ENCODE peak calls at places on chromosomes 13 and 19, in four cellular contexts. E is ELR; R is CD4-positive, alpha-beta memory T cell; Y is stimulated activated CD8-positive, alpha-beta memory T cell treated with anti-CD3 and anti-CD28 coated beads, Interleukin-4, amount 100 ng/mL, for 4 hours. S is an unnamed sample.

GRCh38 chr13:113742445-113743120 is 16.4 kb upstream of the TMEM255B start:
- DNase-seq in E (no peak), R (no peak), Y (no peak), S (no peak)

GRCh38 chr13:102758842-102759241 is 14.7 kb downstream of the TEX30 start:
- DNase-seq in E (no peak), R (no peak), Y (no peak), S (no peak)

GRCh38 chr19:50155520-50156109 is 7.5 kb downstream of the IZUMO2 start:
- DNase-seq in E (no peak), R (no peak), Y (no peak), S (no peak)

GRCh38 chr13:112896736-112897602 is 72.0 kb upstream of the MCF2L start:
- DNase-seq in E (no peak), R (no peak), Y (no peak), S (no peak)

GRCh38 chr19:16588089-16588823 is 16.0 kb upstream of the SLC35E1 start:
- DNase-seq in E (no peak), R (peak; percentile 70), Y (no peak), S (no peak)

GRCh38 chr19:41813911-41814310 is 17.5 kb downstream of the CEACAM3 start:
- DNase-seq in E (no peak), R (no peak), Y (no peak), S (no peak)

GRCh38 chr13:79988573-79988972 is 352.4 kb downstream of the SPRY2 start:
- DNase-seq in E (peak; percentile 82), R (no peak), Y (no peak), S (no peak)

GRCh38 chr13:113802090-113802531 is 43.1 kb downstream of the TMEM255B start:
- DNase-seq in E (peak; percentile 81), R (no peak), Y (no peak), S (no peak)

GRCh38 chr13:84400711-84401110 is 518.4 kb upstream of the SLITRK1 start:
- DNase-seq in E (peak; percentile 95), R (no peak), Y (no peak), S (no peak)

GRCh38 chr13:33349314-33349995 is 63.9 kb upstream of the STARD13 start:
- DNase-seq in E (peak; percentile 23), R (no peak), Y (no peak), S (no peak)

GRCh38 chr13:43304945-43305344 is 281.6 kb downstream of the DNAJC15 start:
- DNase-seq in E (no peak), R (no peak), Y (no peak), S (no peak)

GRCh38 chr19:7505288-7505681 is 10.6 kb upstream of the ZNF358 start:
- DNase-seq in E (no peak), R (no peak), Y (no peak), S (no peak)

GRCh38 chr13:99009987-99010551 is 32.2 kb upstream of the DOCK9 start:
- DNase-seq in E (no peak), R (no peak), Y (no peak), S (no peak)

GRCh38 chr19:36665832-36666231 is 805 bp downstream of the ZNF461 start:
- DNase-seq in E (no peak), R (no peak), Y (no peak), S (no peak)

GRCh38 chr13:46521921-46522691 is 30.9 kb upstream of the LRCH1 start:
- DNase-seq in E (no peak), R (no peak), Y (no peak), S (no peak)

GRCh38 chr19:15869109-15869555 is 28.7 kb downstream of the CYP4F2 start:
- DNase-seq in E (peak; percentile 34), R (peak; percentile 44), Y (peak; percentile 7), S (no peak)

GRCh38 chr19:23283925-23284324 is 33.7 kb upstream of the ZNF724 start:
- DNase-seq in E (peak; percentile 66), R (peak; percentile 47), Y (peak; percentile 20), S (no peak)

GRCh38 chr13:28220166-28220565 is 81.8 kb downstream of the PAN3 start:
- DNase-seq in E (peak; percentile 6), R (no peak), Y (no peak), S (no peak)

GRCh38 chr19:34639491-34640085 is 37.4 kb downstream of the SCGB2B2 start:
- DNase-seq in E (peak; percentile 75), R (peak; percentile 66), Y (peak; percentile 59), S (no peak)

GRCh38 chr13:27960362-27961226 is 8.5 kb downstream of the CDX2 start:
- DNase-seq in E (no peak), R (no peak), Y (no peak), S (no peak)

GRCh38 chr13:51581148-51581820 is 3.0 kb upstream of the WDFY2 start:
- DNase-seq in E (no peak), R (no peak), Y (no peak), S (no peak)

GRCh38 chr19:7756258-7756657 is 6.8 kb upstream of the CLEC4M start:
- DNase-seq in E (no peak), R (no peak), Y (no peak), S (no peak)

GRCh38 chr19:9116547-9116946 is 984 bp upstream of the OR7G1 start:
- DNase-seq in E (no peak), R (no peak), Y (no peak), S (no peak)

GRCh38 chr13:20142019-20142926 is 18.6 kb downstream of the GJA3 start:
- DNase-seq in E (no peak), R (no peak), Y (no peak), S (no peak)

GRCh38 chr13:110301606-110302131 is 5.3 kb downstream of the COL4A1 start:
- DNase-seq in E (peak; percentile 83), R (no peak), Y (no peak), S (no peak)

GRCh38 chr13:99356216-99357089 is 49.3 kb upstream of the GPR183 start:
- DNase-seq in E (peak; percentile 56), R (peak; percentile 92), Y (no peak), S (no peak)